ENCODE peak calls at places on chromosomes 5 and 9, in nine cellular contexts. One of them, this sample, is unnamed.

GRCh38 chr5:76082790-76083554 is at the start of gene SV2C:
- DNase-seq in mammary epithelial cell: peak
- DNase-seq in hippocampal formation: no peak
- DNase-seq in retina: peak
- DNase-seq in activated T-helper 2 cell treated with anti-CD3 and anti-CD28 coated beads, Interferon-gamma antibody, Interleukin-2, Interleukin-4, amounts not matched to agents 10 μg/mL and 5 μg/mL and 100 μg/mL, durations not matched to agents 14 hours and 24 hours and 36 hours: peak
- DNase-seq in stimulated activated CD4-positive, alpha-beta T cell treated with anti-CD3 and anti-CD28 coated beads, Interleukin-2, amount 100 ng/mL, for 24 hours: peak
- DNase-seq in nephron progenitor cell: peak
- DNase-seq in activated CD4-positive, CD25-positive, alpha-beta regulatory T cell: no peak
- DNase-seq in transverse colon: peak
- DNase-seq in this sample: peak

GRCh38 chr9:87613265-87614111 is 112.4 kb upstream of the CTSL start:
- DNase-seq in stimulated activated CD4-positive, alpha-beta T cell treated with anti-CD3 and anti-CD28 coated beads, Interleukin-2, amount 100 ng/mL, for 24 hours: no peak
- DNase-seq in transverse colon: no peak
- DNase-seq in mammary epithelial cell: peak
- DNase-seq in hippocampal formation: no peak
- DNase-seq in retina: no peak
- DNase-seq in activated T-helper 2 cell treated with anti-CD3 and anti-CD28 coated beads, Interferon-gamma antibody, Interleukin-2, Interleukin-4, amounts not matched to agents 10 μg/mL and 5 μg/mL and 100 μg/mL, durations not matched to agents 14 hours and 24 hours and 36 hours: no peak
- DNase-seq in nephron progenitor cell: no peak
- DNase-seq in activated CD4-positive, CD25-positive, alpha-beta regulatory T cell: no peak
- DNase-seq in this sample: peak

GRCh38 chr5:134447815-134448520 is 36.3 kb upstream of the CDKN2AIPNL start:
- DNase-seq in activated T-helper 2 cell treated with anti-CD3 and anti-CD28 coated beads, Interferon-gamma antibody, Interleukin-2, Interleukin-4, amounts not matched to agents 10 μg/mL and 5 μg/mL and 100 μg/mL, durations not matched to agents 14 hours and 24 hours and 36 hours: no peak
- DNase-seq in activated CD4-positive, CD25-positive, alpha-beta regulatory T cell: no peak
- DNase-seq in hippocampal formation: no peak
- DNase-seq in transverse colon: no peak
- DNase-seq in nephron progenitor cell: no peak
- DNase-seq in stimulated activated CD4-positive, alpha-beta T cell treated with anti-CD3 and anti-CD28 coated beads, Interleukin-2, amount 100 ng/mL, for 24 hours: no peak
- DNase-seq in retina: no peak
- DNase-seq in mammary epithelial cell: no peak
- DNase-seq in this sample: no peak

GRCh38 chr5:147973086-147973485 is 66.7 kb upstream of the C5orf46 start:
- DNase-seq in activated T-helper 2 cell treated with anti-CD3 and anti-CD28 coated beads, Interferon-gamma antibody, Interleukin-2, Interleukin-4, amounts not matched to agents 10 μg/mL and 5 μg/mL and 100 μg/mL, durations not matched to agents 14 hours and 24 hours and 36 hours: no peak
- DNase-seq in mammary epithelial cell: no peak
- DNase-seq in stimulated activated CD4-positive, alpha-beta T cell treated with anti-CD3 and anti-CD28 coated beads, Interleukin-2, amount 100 ng/mL, for 24 hours: no peak
- DNase-seq in transverse colon: no peak
- DNase-seq in nephron progenitor cell: no peak
- DNase-seq in retina: no peak
- DNase-seq in hippocampal formation: no peak
- DNase-seq in activated CD4-positive, CD25-positive, alpha-beta regulatory T cell: no peak
- DNase-seq in this sample: no peak

GRCh38 chr9:114473447-114473801 is 31.8 kb downstream of the WHRN start:
- DNase-seq in nephron progenitor cell: no peak
- DNase-seq in mammary epithelial cell: no peak
- DNase-seq in activated CD4-positive, CD25-positive, alpha-beta regulatory T cell: no peak
- DNase-seq in stimulated activated CD4-positive, alpha-beta T cell treated with anti-CD3 and anti-CD28 coated beads, Interleukin-2, amount 100 ng/mL, for 24 hours: no peak
- DNase-seq in transverse colon: no peak
- DNase-seq in retina: no peak
- DNase-seq in activated T-helper 2 cell treated with anti-CD3 and anti-CD28 coated beads, Interferon-gamma antibody, Interleukin-2, Interleukin-4, amounts not matched to agents 10 μg/mL and 5 μg/mL and 100 μg/mL, durations not matched to agents 14 hours and 24 hours and 36 hours: no peak
- DNase-seq in hippocampal formation: no peak
- DNase-seq in this sample: no peak

GRCh38 chr5:155189981-155190380 is 176.4 kb downstream of the KIF4B start:
- DNase-seq in stimulated activated CD4-positive, alpha-beta T cell treated with anti-CD3 and anti-CD28 coated beads, Interleukin-2, amount 100 ng/mL, for 24 hours: no peak
- DNase-seq in transverse colon: no peak
- DNase-seq in nephron progenitor cell: no peak
- DNase-seq in mammary epithelial cell: peak
- DNase-seq in activated CD4-positive, CD25-positive, alpha-beta regulatory T cell: no peak
- DNase-seq in activated T-helper 2 cell treated with anti-CD3 and anti-CD28 coated beads, Interferon-gamma antibody, Interleukin-2, Interleukin-4, amounts not matched to agents 10 μg/mL and 5 μg/mL and 100 μg/mL, durations not matched to agents 14 hours and 24 hours and 36 hours: no peak
- DNase-seq in hippocampal formation: no peak
- DNase-seq in retina: no peak
- DNase-seq in this sample: no peak

GRCh38 chr5:163913548-163913947 is 408.1 kb downstream of the MAT2B start:
- DNase-seq in stimulated activated CD4-positive, alpha-beta T cell treated with anti-CD3 and anti-CD28 coated beads, Interleukin-2, amount 100 ng/mL, for 24 hours: no peak
- DNase-seq in retina: no peak
- DNase-seq in transverse colon: no peak
- DNase-seq in mammary epithelial cell: no peak
- DNase-seq in hippocampal formation: no peak
- DNase-seq in activated CD4-positive, CD25-positive, alpha-beta regulatory T cell: no peak
- DNase-seq in nephron progenitor cell: no peak
- DNase-seq in activated T-helper 2 cell treated with anti-CD3 and anti-CD28 coated beads, Interferon-gamma antibody, Interleukin-2, Interleukin-4, amounts not matched to agents 10 μg/mL and 5 μg/mL and 100 μg/mL, durations not matched to agents 14 hours and 24 hours and 36 hours: no peak
- DNase-seq in this sample: no peak

GRCh38 chr9:100686420-100686819 is 108.5 kb downstream of the CAVIN4 start:
- DNase-seq in activated T-helper 2 cell treated with anti-CD3 and anti-CD28 coated beads, Interferon-gamma antibody, Interleukin-2, Interleukin-4, amounts not matched to agents 10 μg/mL and 5 μg/mL and 100 μg/mL, durations not matched to agents 14 hours and 24 hours and 36 hours: no peak
- DNase-seq in stimulated activated CD4-positive, alpha-beta T cell treated with anti-CD3 and anti-CD28 coated beads, Interleukin-2, amount 100 ng/mL, for 24 hours: no peak
- DNase-seq in nephron progenitor cell: no peak
- DNase-seq in transverse colon: no peak
- DNase-seq in mammary epithelial cell: no peak
- DNase-seq in retina: no peak
- DNase-seq in hippocampal formation: no peak
- DNase-seq in activated CD4-positive, CD25-positive, alpha-beta regulatory T cell: no peak
- DNase-seq in this sample: no peak

GRCh38 chr5:135667204-135667603 is 88.4 kb upstream of the CXCL14 start:
- DNase-seq in transverse colon: no peak
- DNase-seq in activated CD4-positive, CD25-positive, alpha-beta regulatory T cell: no peak
- DNase-seq in stimulated activated CD4-positive, alpha-beta T cell treated with anti-CD3 and anti-CD28 coated beads, Interleukin-2, amount 100 ng/mL, for 24 hours: no peak
- DNase-seq in retina: no peak
- DNase-seq in activated T-helper 2 cell treated with anti-CD3 and anti-CD28 coated beads, Interferon-gamma antibody, Interleukin-2, Interleukin-4, amounts not matched to agents 10 μg/mL and 5 μg/mL and 100 μg/mL, durations not matched to agents 14 hours and 24 hours and 36 hours: no peak
- DNase-seq in nephron progenitor cell: no peak
- DNase-seq in hippocampal formation: no peak
- DNase-seq in mammary epithelial cell: no peak
- DNase-seq in this sample: no peak

GRCh38 chr5:98657559-98657958 is 115.9 kb upstream of the RGMB start:
- DNase-seq in activated CD4-positive, CD25-positive, alpha-beta regulatory T cell: no peak
- DNase-seq in hippocampal formation: no peak
- DNase-seq in transverse colon: no peak
- DNase-seq in nephron progenitor cell: no peak
- DNase-seq in activated T-helper 2 cell treated with anti-CD3 and anti-CD28 coated beads, Interferon-gamma antibody, Interleukin-2, Interleukin-4, amounts not matched to agents 10 μg/mL and 5 μg/mL and 100 μg/mL, durations not matched to agents 14 hours and 24 hours and 36 hours: no peak
- DNase-seq in stimulated activated CD4-positive, alpha-beta T cell treated with anti-CD3 and anti-CD28 coated beads, Interleukin-2, amount 100 ng/mL, for 24 hours: no peak
- DNase-seq in retina: no peak
- DNase-seq in mammary epithelial cell: no peak
- DNase-seq in this sample: no peak

GRCh38 chr9:132434875-132435274 is 24.9 kb downstream of the CFAP77 start:
- DNase-seq in activated T-helper 2 cell treated with anti-CD3 and anti-CD28 coated beads, Interferon-gamma antibody, Interleukin-2, Interleukin-4, amounts not matched to agents 10 μg/mL and 5 μg/mL and 100 μg/mL, durations not matched to agents 14 hours and 24 hours and 36 hours: no peak
- DNase-seq in stimulated activated CD4-positive, alpha-beta T cell treated with anti-CD3 and anti-CD28 coated beads, Interleukin-2, amount 100 ng/mL, for 24 hours: no peak
- DNase-seq in hippocampal formation: no peak
- DNase-seq in activated CD4-positive, CD25-positive, alpha-beta regulatory T cell: no peak
- DNase-seq in retina: peak
- DNase-seq in mammary epithelial cell: no peak
- DNase-seq in transverse colon: no peak
- DNase-seq in nephron progenitor cell: no peak
- DNase-seq in this sample: no peak

GRCh38 chr9:22238809-22239684 is 207.6 kb upstream of the DMRTA1 start:
- DNase-seq in stimulated activated CD4-positive, alpha-beta T cell treated with anti-CD3 and anti-CD28 coated beads, Interleukin-2, amount 100 ng/mL, for 24 hours: no peak
- DNase-seq in nephron progenitor cell: no peak
- DNase-seq in transverse colon: no peak
- DNase-seq in retina: peak
- DNase-seq in activated CD4-positive, CD25-positive, alpha-beta regulatory T cell: no peak
- DNase-seq in hippocampal formation: no peak
- DNase-seq in activated T-helper 2 cell treated with anti-CD3 and anti-CD28 coated beads, Interferon-gamma antibody, Interleukin-2, Interleukin-4, amounts not matched to agents 10 μg/mL and 5 μg/mL and 100 μg/mL, durations not matched to agents 14 hours and 24 hours and 36 hours: no peak
- DNase-seq in mammary epithelial cell: peak
- DNase-seq in this sample: no peak

GRCh38 chr9:137302176-137303030 is at the start of gene NRARP:
- DNase-seq in transverse colon: peak
- DNase-seq in hippocampal formation: peak
- DNase-seq in retina: peak
- DNase-seq in nephron progenitor cell: peak
- DNase-seq in stimulated activated CD4-positive, alpha-beta T cell treated with anti-CD3 and anti-CD28 coated beads, Interleukin-2, amount 100 ng/mL, for 24 hours: peak
- DNase-seq in activated T-helper 2 cell treated with anti-CD3 and anti-CD28 coated beads, Interferon-gamma antibody, Interleukin-2, Interleukin-4, amounts not matched to agents 10 μg/mL and 5 μg/mL and 100 μg/mL, durations not matched to agents 14 hours and 24 hours and 36 hours: peak
- DNase-seq in mammary epithelial cell: peak
- DNase-seq in activated CD4-positive, CD25-positive, alpha-beta regulatory T cell: peak
- DNase-seq in this sample: peak

GRCh38 chr5:132489051-132489770 is 1.4 kb downstream of the IRF1 start:
- DNase-seq in transverse colon: peak
- DNase-seq in retina: no peak
- DNase-seq in stimulated activated CD4-positive, alpha-beta T cell treated with anti-CD3 and anti-CD28 coated beads, Interleukin-2, amount 100 ng/mL, for 24 hours: no peak
- DNase-seq in activated T-helper 2 cell treated with anti-CD3 and anti-CD28 coated beads, Interferon-gamma antibody, Interleukin-2, Interleukin-4, amounts not matched to agents 10 μg/mL and 5 μg/mL and 100 μg/mL, durations not matched to agents 14 hours and 24 hours and 36 hours: peak
- DNase-seq in activated CD4-positive, CD25-positive, alpha-beta regulatory T cell: no peak
- DNase-seq in hippocampal formation: no peak
- DNase-seq in nephron progenitor cell: no peak
- DNase-seq in mammary epithelial cell: no peak
- DNase-seq in this sample: no peak

GRCh38 chr9:113659039-113659438 is 195.5 kb downstream of the RGS3 start:
- DNase-seq in mammary epithelial cell: no peak
- DNase-seq in retina: no peak
- DNase-seq in hippocampal formation: no peak
- DNase-seq in stimulated activated CD4-positive, alpha-beta T cell treated with anti-CD3 and anti-CD28 coated beads, Interleukin-2, amount 100 ng/mL, for 24 hours: no peak
- DNase-seq in activated T-helper 2 cell treated with anti-CD3 and anti-CD28 coated beads, Interferon-gamma antibody, Interleukin-2, Interleukin-4, amounts not matched to agents 10 μg/mL and 5 μg/mL and 100 μg/mL, durations not matched to agents 14 hours and 24 hours and 36 hours: no peak
- DNase-seq in transverse colon: no peak
- DNase-seq in activated CD4-positive, CD25-positive, alpha-beta regulatory T cell: no peak
- DNase-seq in nephron progenitor cell: no peak
- DNase-seq in this sample: no peak

GRCh38 chr5:135073771-135074345 is 39.8 kb upstream of the PITX1 start:
- DNase-seq in retina: no peak
- DNase-seq in stimulated activated CD4-positive, alpha-beta T cell treated with anti-CD3 and anti-CD28 coated beads, Interleukin-2, amount 100 ng/mL, for 24 hours: no peak
- DNase-seq in activated T-helper 2 cell treated with anti-CD3 and anti-CD28 coated beads, Interferon-gamma antibody, Interleukin-2, Interleukin-4, amounts not matched to agents 10 μg/mL and 5 μg/mL and 100 μg/mL, durations not matched to agents 14 hours and 24 hours and 36 hours: no peak
- DNase-seq in activated CD4-positive, CD25-positive, alpha-beta regulatory T cell: no peak
- DNase-seq in transverse colon: no peak
- DNase-seq in nephron progenitor cell: no peak
- DNase-seq in mammary epithelial cell: no peak
- DNase-seq in hippocampal formation: no peak
- DNase-seq in this sample: no peak

GRCh38 chr5:87853541-87853940 is 415.1 kb downstream of the TMEM161B start:
- DNase-seq in retina: no peak
- DNase-seq in activated CD4-positive, CD25-positive, alpha-beta regulatory T cell: no peak
- DNase-seq in stimulated activated CD4-positive, alpha-beta T cell treated with anti-CD3 and anti-CD28 coated beads, Interleukin-2, amount 100 ng/mL, for 24 hours: no peak
- DNase-seq in nephron progenitor cell: no peak
- DNase-seq in activated T-helper 2 cell treated with anti-CD3 and anti-CD28 coated beads, Interferon-gamma antibody, Interleukin-2, Interleukin-4, amounts not matched to agents 10 μg/mL and 5 μg/mL and 100 μg/mL, durations not matched to agents 14 hours and 24 hours and 36 hours: no peak
- DNase-seq in mammary epithelial cell: no peak
- DNase-seq in hippocampal formation: no peak
- DNase-seq in transverse colon: no peak
- DNase-seq in this sample: no peak

GRCh38 chr5:1439388-1440097 is 5.7 kb downstream of the SLC6A3 start:
- DNase-seq in hippocampal formation: no peak
- DNase-seq in transverse colon: no peak
- DNase-seq in activated T-helper 2 cell treated with anti-CD3 and anti-CD28 coated beads, Interferon-gamma antibody, Interleukin-2, Interleukin-4, amounts not matched to agents 10 μg/mL and 5 μg/mL and 100 μg/mL, durations not matched to agents 14 hours and 24 hours and 36 hours: no peak
- DNase-seq in mammary epithelial cell: no peak
- DNase-seq in nephron progenitor cell: no peak
- DNase-seq in stimulated activated CD4-positive, alpha-beta T cell treated with anti-CD3 and anti-CD28 coated beads, Interleukin-2, amount 100 ng/mL, for 24 hours: no peak
- DNase-seq in retina: no peak
- DNase-seq in activated CD4-positive, CD25-positive, alpha-beta regulatory T cell: no peak
- DNase-seq in this sample: no peak

GRCh38 chr5:153767221-153768218 is 271.2 kb downstream of the FAM114A2 start:
- DNase-seq in hippocampal formation: no peak
- DNase-seq in retina: peak
- DNase-seq in activated CD4-positive, CD25-positive, alpha-beta regulatory T cell: no peak
- DNase-seq in nephron progenitor cell: no peak
- DNase-seq in activated T-helper 2 cell treated with anti-CD3 and anti-CD28 coated beads, Interferon-gamma antibody, Interleukin-2, Interleukin-4, amounts not matched to agents 10 μg/mL and 5 μg/mL and 100 μg/mL, durations not matched to agents 14 hours and 24 hours and 36 hours: no peak
- DNase-seq in stimulated activated CD4-positive, alpha-beta T cell treated with anti-CD3 and anti-CD28 coated beads, Interleukin-2, amount 100 ng/mL, for 24 hours: no peak
- DNase-seq in mammary epithelial cell: no peak
- DNase-seq in transverse colon: no peak
- DNase-seq in this sample: no peak

GRCh38 chr9:135282001-135282731 is 194.7 kb downstream of the OLFM1 start:
- DNase-seq in hippocampal formation: peak
- DNase-seq in activated CD4-positive, CD25-positive, alpha-beta regulatory T cell: no peak
- DNase-seq in nephron progenitor cell: no peak
- DNase-seq in stimulated activated CD4-positive, alpha-beta T cell treated with anti-CD3 and anti-CD28 coated beads, Interleukin-2, amount 100 ng/mL, for 24 hours: peak
- DNase-seq in mammary epithelial cell: peak
- DNase-seq in transverse colon: peak
- DNase-seq in activated T-helper 2 cell treated with anti-CD3 and anti-CD28 coated beads, Interferon-gamma antibody, Interleukin-2, Interleukin-4, amounts not matched to agents 10 μg/mL and 5 μg/mL and 100 μg/mL, durations not matched to agents 14 hours and 24 hours and 36 hours: no peak
- DNase-seq in retina: peak
- DNase-seq in this sample: peak

GRCh38 chr5:55914971-55915370 is 63.8 kb downstream of the IL31RA start:
- DNase-seq in activated T-helper 2 cell treated with anti-CD3 and anti-CD28 coated beads, Interferon-gamma antibody, Interleukin-2, Interleukin-4, amounts not matched to agents 10 μg/mL and 5 μg/mL and 100 μg/mL, durations not matched to agents 14 hours and 24 hours and 36 hours: no peak
- DNase-seq in hippocampal formation: no peak
- DNase-seq in mammary epithelial cell: no peak
- DNase-seq in retina: no peak
- DNase-seq in stimulated activated CD4-positive, alpha-beta T cell treated with anti-CD3 and anti-CD28 coated beads, Interleukin-2, amount 100 ng/mL, for 24 hours: no peak
- DNase-seq in transverse colon: no peak
- DNase-seq in nephron progenitor cell: no peak
- DNase-seq in activated CD4-positive, CD25-positive, alpha-beta regulatory T cell: no peak
- DNase-seq in this sample: no peak

GRCh38 chr5:96336351-96336985 is 96.6 kb downstream of the PCSK1 start:
- DNase-seq in nephron progenitor cell: peak
- DNase-seq in activated T-helper 2 cell treated with anti-CD3 and anti-CD28 coated beads, Interferon-gamma antibody, Interleukin-2, Interleukin-4, amounts not matched to agents 10 μg/mL and 5 μg/mL and 100 μg/mL, durations not matched to agents 14 hours and 24 hours and 36 hours: peak
- DNase-seq in mammary epithelial cell: peak
- DNase-seq in stimulated activated CD4-positive, alpha-beta T cell treated with anti-CD3 and anti-CD28 coated beads, Interleukin-2, amount 100 ng/mL, for 24 hours: peak
- DNase-seq in retina: peak
- DNase-seq in transverse colon: peak
- DNase-seq in activated CD4-positive, CD25-positive, alpha-beta regulatory T cell: peak
- DNase-seq in hippocampal formation: peak
- DNase-seq in this sample: peak

GRCh38 chr5:168809218-168809617 is 230.1 kb upstream of the PANK3 start:
- DNase-seq in retina: no peak
- DNase-seq in stimulated activated CD4-positive, alpha-beta T cell treated with anti-CD3 and anti-CD28 coated beads, Interleukin-2, amount 100 ng/mL, for 24 hours: no peak
- DNase-seq in hippocampal formation: no peak
- DNase-seq in activated T-helper 2 cell treated with anti-CD3 and anti-CD28 coated beads, Interferon-gamma antibody, Interleukin-2, Interleukin-4, amounts not matched to agents 10 μg/mL and 5 μg/mL and 100 μg/mL, durations not matched to agents 14 hours and 24 hours and 36 hours: no peak
- DNase-seq in transverse colon: no peak
- DNase-seq in nephron progenitor cell: no peak
- DNase-seq in mammary epithelial cell: no peak
- DNase-seq in activated CD4-positive, CD25-positive, alpha-beta regulatory T cell: no peak
- DNase-seq in this sample: no peak

GRCh38 chr5:59542841-59543825 is 350.4 kb downstream of the PDE4D start:
- DNase-seq in retina: no peak
- DNase-seq in nephron progenitor cell: no peak
- DNase-seq in stimulated activated CD4-positive, alpha-beta T cell treated with anti-CD3 and anti-CD28 coated beads, Interleukin-2, amount 100 ng/mL, for 24 hours: no peak
- DNase-seq in transverse colon: peak
- DNase-seq in activated CD4-positive, CD25-positive, alpha-beta regulatory T cell: no peak
- DNase-seq in activated T-helper 2 cell treated with anti-CD3 and anti-CD28 coated beads, Interferon-gamma antibody, Interleukin-2, Interleukin-4, amounts not matched to agents 10 μg/mL and 5 μg/mL and 100 μg/mL, durations not matched to agents 14 hours and 24 hours and 36 hours: no peak
- DNase-seq in hippocampal formation: peak
- DNase-seq in mammary epithelial cell: no peak
- DNase-seq in this sample: peak

GRCh38 chr5:56856779-56857178 is 41.4 kb downstream of the MAP3K1 start:
- DNase-seq in activated CD4-positive, CD25-positive, alpha-beta regulatory T cell: no peak
- DNase-seq in stimulated activated CD4-positive, alpha-beta T cell treated with anti-CD3 and anti-CD28 coated beads, Interleukin-2, amount 100 ng/mL, for 24 hours: no peak
- DNase-seq in activated T-helper 2 cell treated with anti-CD3 and anti-CD28 coated beads, Interferon-gamma antibody, Interleukin-2, Interleukin-4, amounts not matched to agents 10 μg/mL and 5 μg/mL and 100 μg/mL, durations not matched to agents 14 hours and 24 hours and 36 hours: no peak
- DNase-seq in hippocampal formation: no peak
- DNase-seq in mammary epithelial cell: no peak
- DNase-seq in retina: no peak
- DNase-seq in transverse colon: no peak
- DNase-seq in nephron progenitor cell: no peak
- DNase-seq in this sample: no peak

GRCh38 chr9:134029248-134030226 is 4.3 kb downstream of the BRD3OS start:
- DNase-seq in activated CD4-positive, CD25-positive, alpha-beta regulatory T cell: no peak
- DNase-seq in activated T-helper 2 cell treated with anti-CD3 and anti-CD28 coated beads, Interferon-gamma antibody, Interleukin-2, Interleukin-4, amounts not matched to agents 10 μg/mL and 5 μg/mL and 100 μg/mL, durations not matched to agents 14 hours and 24 hours and 36 hours: no peak
- DNase-seq in transverse colon: no peak
- DNase-seq in mammary epithelial cell: no peak
- DNase-seq in retina: no peak
- DNase-seq in hippocampal formation: no peak
- DNase-seq in nephron progenitor cell: no peak
- DNase-seq in stimulated activated CD4-positive, alpha-beta T cell treated with anti-CD3 and anti-CD28 coated beads, Interleukin-2, amount 100 ng/mL, for 24 hours: no peak
- DNase-seq in this sample: no peak

GRCh38 chr9:129174724-129175514 is 3.1 kb downstream of the IER5L start:
- DNase-seq in mammary epithelial cell: peak
- DNase-seq in activated T-helper 2 cell treated with anti-CD3 and anti-CD28 coated beads, Interferon-gamma antibody, Interleukin-2, Interleukin-4, amounts not matched to agents 10 μg/mL and 5 μg/mL and 100 μg/mL, durations not matched to agents 14 hours and 24 hours and 36 hours: peak
- DNase-seq in stimulated activated CD4-positive, alpha-beta T cell treated with anti-CD3 and anti-CD28 coated beads, Interleukin-2, amount 100 ng/mL, for 24 hours: peak
- DNase-seq in hippocampal formation: peak
- DNase-seq in nephron progenitor cell: peak
- DNase-seq in activated CD4-positive, CD25-positive, alpha-beta regulatory T cell: no peak
- DNase-seq in retina: peak
- DNase-seq in transverse colon: peak
- DNase-seq in this sample: peak

GRCh38 chr5:124902097-124902821 is 155.8 kb upstream of the ZNF608 start:
- DNase-seq in activated CD4-positive, CD25-positive, alpha-beta regulatory T cell: no peak
- DNase-seq in mammary epithelial cell: no peak
- DNase-seq in nephron progenitor cell: no peak
- DNase-seq in stimulated activated CD4-positive, alpha-beta T cell treated with anti-CD3 and anti-CD28 coated beads, Interleukin-2, amount 100 ng/mL, for 24 hours: no peak
- DNase-seq in transverse colon: no peak
- DNase-seq in activated T-helper 2 cell treated with anti-CD3 and anti-CD28 coated beads, Interferon-gamma antibody, Interleukin-2, Interleukin-4, amounts not matched to agents 10 μg/mL and 5 μg/mL and 100 μg/mL, durations not matched to agents 14 hours and 24 hours and 36 hours: no peak
- DNase-seq in hippocampal formation: no peak
- DNase-seq in retina: peak
- DNase-seq in this sample: no peak

GRCh38 chr9:87336914-87337333 is 160.7 kb upstream of the DAPK1 start:
- DNase-seq in activated T-helper 2 cell treated with anti-CD3 and anti-CD28 coated beads, Interferon-gamma antibody, Interleukin-2, Interleukin-4, amounts not matched to agents 10 μg/mL and 5 μg/mL and 100 μg/mL, durations not matched to agents 14 hours and 24 hours and 36 hours: no peak
- DNase-seq in transverse colon: no peak
- DNase-seq in stimulated activated CD4-positive, alpha-beta T cell treated with anti-CD3 and anti-CD28 coated beads, Interleukin-2, amount 100 ng/mL, for 24 hours: peak
- DNase-seq in retina: peak
- DNase-seq in nephron progenitor cell: no peak
- DNase-seq in mammary epithelial cell: peak
- DNase-seq in hippocampal formation: no peak
- DNase-seq in activated CD4-positive, CD25-positive, alpha-beta regulatory T cell: no peak
- DNase-seq in this sample: peak

GRCh38 chr9:23851024-23851629 is 25.1 kb upstream of the ELAVL2 start:
- DNase-seq in stimulated activated CD4-positive, alpha-beta T cell treated with anti-CD3 and anti-CD28 coated beads, Interleukin-2, amount 100 ng/mL, for 24 hours: peak
- DNase-seq in retina: peak
- DNase-seq in hippocampal formation: no peak
- DNase-seq in nephron progenitor cell: peak
- DNase-seq in activated CD4-positive, CD25-positive, alpha-beta regulatory T cell: no peak
- DNase-seq in transverse colon: peak
- DNase-seq in mammary epithelial cell: peak
- DNase-seq in activated T-helper 2 cell treated with anti-CD3 and anti-CD28 coated beads, Interferon-gamma antibody, Interleukin-2, Interleukin-4, amounts not matched to agents 10 μg/mL and 5 μg/mL and 100 μg/mL, durations not matched to agents 14 hours and 24 hours and 36 hours: no peak
- DNase-seq in this sample: no peak

GRCh38 chr5:161064800-161065199 is 212.8 kb upstream of the ATP10B start:
- DNase-seq in activated T-helper 2 cell treated with anti-CD3 and anti-CD28 coated beads, Interferon-gamma antibody, Interleukin-2, Interleukin-4, amounts not matched to agents 10 μg/mL and 5 μg/mL and 100 μg/mL, durations not matched to agents 14 hours and 24 hours and 36 hours: no peak
- DNase-seq in retina: no peak
- DNase-seq in activated CD4-positive, CD25-positive, alpha-beta regulatory T cell: no peak
- DNase-seq in mammary epithelial cell: no peak
- DNase-seq in transverse colon: no peak
- DNase-seq in stimulated activated CD4-positive, alpha-beta T cell treated with anti-CD3 and anti-CD28 coated beads, Interleukin-2, amount 100 ng/mL, for 24 hours: no peak
- DNase-seq in nephron progenitor cell: no peak
- DNase-seq in hippocampal formation: no peak
- DNase-seq in this sample: peak